ENCODE peak calls at places on chromosomes 4 and X, in nine cellular contexts. G, P, Z, S, O, V, K, D and M are unnamed samples.

GRCh38 chrX:2521092-2521926 is 20.5 kb upstream of the DHRSX start:
- DNase-seq in G (no peak), P (no peak), Z (no peak), S (no peak), O (no peak), V (no peak), K (no peak), D (peak; percentile 64), M (no peak)

GRCh38 chr4:94036964-94037363 is 170.7 kb upstream of the SMARCAD1 start:
- DNase-seq in G (no peak), P (no peak), Z (no peak), S (no peak), O (no peak), V (no peak), K (no peak), D (no peak), M (no peak)

GRCh38 chrX:106203315-106203714 is 35.2 kb downstream of the PWWP3B start:
- DNase-seq in G (no peak), P (no peak), Z (no peak), S (no peak), O (no peak), V (no peak), K (no peak), D (no peak), M (no peak)

GRCh38 chr4:132003593-132003992 is 1145.5 kb upstream of the PCDH10 start:
- DNase-seq in G (no peak), P (no peak), Z (no peak), S (no peak), O (no peak), V (no peak), K (no peak), D (no peak), M (no peak)

GRCh38 chrX:9164086-9164485 is 130.2 kb upstream of the FAM9B start:
- DNase-seq in G (no peak), P (no peak), Z (no peak), S (no peak), O (no peak), V (no peak), K (no peak), D (no peak), M (no peak)

GRCh38 chr4:118712872-118713271 is 27.7 kb downstream of the METTL14 start:
- DNase-seq in G (no peak), P (no peak), Z (no peak), S (no peak), O (no peak), V (no peak), K (no peak), D (no peak), M (no peak)

GRCh38 chr4:30719363-30720020 is 677 bp upstream of the PCDH7 start:
- DNase-seq in G (peak; percentile 83), P (no peak), Z (peak; percentile 65), S (peak; percentile 69), O (no peak), V (peak; percentile 52), K (no peak), D (peak; percentile 78), M (no peak)

GRCh38 chr4:18322111-18322510 is 300.6 kb upstream of the LCORL start:
- DNase-seq in G (no peak), P (no peak), Z (no peak), S (no peak), O (no peak), V (no peak), K (no peak), D (no peak), M (no peak)

GRCh38 chrX:149504226-149504914 is 736 bp downstream of the IDS start:
- DNase-seq in G (no peak), P (no peak), Z (peak; percentile 67), S (no peak), O (no peak), V (no peak), K (peak; percentile 53), D (peak; percentile 88), M (no peak)

GRCh38 chrX:139508099-139508498 is 22.4 kb upstream of the F9 start:
- DNase-seq in G (no peak), P (no peak), Z (no peak), S (no peak), O (no peak), V (no peak), K (no peak), D (no peak), M (no peak)

GRCh38 chr4:3668825-3669552 is 97.2 kb upstream of the ADRA2C start:
- DNase-seq in G (peak; percentile 62), P (no peak), Z (no peak), S (no peak), O (no peak), V (no peak), K (no peak), D (no peak), M (no peak)

GRCh38 chr4:16450724-16451123 is 224.5 kb upstream of the TAPT1 start:
- DNase-seq in G (no peak), P (no peak), Z (peak; percentile 8), S (no peak), O (no peak), V (no peak), K (no peak), D (no peak), M (no peak)

GRCh38 chr4:94813221-94813620 is 55.5 kb downstream of the BMPR1B start:
- DNase-seq in G (no peak), P (no peak), Z (no peak), S (no peak), O (no peak), V (no peak), K (no peak), D (no peak), M (no peak)

GRCh38 chr4:163762756-163763155 is 268.3 kb downstream of the TMA16 start:
- DNase-seq in G (no peak), P (no peak), Z (no peak), S (no peak), O (no peak), V (no peak), K (no peak), D (no peak), M (no peak)

GRCh38 chr4:137367608-137368007 is 164.7 kb downstream of the PCDH18 start:
- DNase-seq in G (no peak), P (no peak), Z (no peak), S (no peak), O (no peak), V (no peak), K (no peak), D (no peak), M (no peak)

GRCh38 chr4:87853108-87853507 is 20.3 kb downstream of the MEPE start:
- DNase-seq in G (no peak), P (peak; percentile 45), Z (peak; percentile 44), S (no peak), O (no peak), V (no peak), K (no peak), D (no peak), M (no peak)

GRCh38 chrX:29824176-29824906 is 391.0 kb upstream of the MAGEB2 start:
- DNase-seq in G (no peak), P (no peak), Z (no peak), S (no peak), O (no peak), V (no peak), K (no peak), D (no peak), M (no peak)

GRCh38 chrX:618761-619450 is 11.7 kb upstream of the SHOX start:
- DNase-seq in G (peak; percentile 64), P (no peak), Z (no peak), S (no peak), O (no peak), V (no peak), K (no peak), D (no peak), M (no peak)

GRCh38 chr4:24781999-24782745 is 13.2 kb upstream of the SOD3 start:
- DNase-seq in G (no peak), P (no peak), Z (no peak), S (peak; percentile 40), O (no peak), V (no peak), K (no peak), D (no peak), M (no peak)

GRCh38 chr4:38132140-38132673 is 172.0 kb downstream of the PTTG2 start:
- DNase-seq in G (no peak), P (no peak), Z (peak; percentile 49), S (no peak), O (no peak), V (no peak), K (no peak), D (no peak), M (no peak)
- TF ChIP-seq POLR2AphosphoS5 in G (peak; percentile 61), P (no peak), Z (no peak), S (peak; percentile 49), O (no peak), V (peak; percentile 75), K (no peak), D (no peak), M (peak; percentile 78)

GRCh38 chr4:13543091-13543581 is 1.2 kb downstream of the NKX3-2 start:
- DNase-seq in G (no peak), P (no peak), Z (peak; percentile 31), S (no peak), O (no peak), V (no peak), K (no peak), D (peak; percentile 62), M (no peak)

GRCh38 chr4:13543648-13544555 is at the start of gene NKX3-2:
- DNase-seq in G (peak; percentile 87), P (no peak), Z (peak; percentile 73), S (no peak), O (no peak), V (no peak), K (no peak), D (peak; percentile 76), M (no peak)

GRCh38 chr4:13545394-13545808 is 1.1 kb upstream of the NKX3-2 start:
- DNase-seq in G (no peak), P (no peak), Z (no peak), S (no peak), O (no peak), V (no peak), K (no peak), D (no peak), M (no peak)

GRCh38 chr4:13546374-13546854 is 2.1 kb upstream of the NKX3-2 start:
- DNase-seq in G (no peak), P (no peak), Z (peak; percentile 11), S (no peak), O (no peak), V (no peak), K (no peak), D (no peak), M (no peak)

GRCh38 chr4:13544556-13545393 is 467 bp upstream of the NKX3-2 start:
- DNase-seq in G (peak; percentile 88), P (peak; percentile 81), Z (peak; percentile 87), S (peak; percentile 39), O (no peak), V (peak; percentile 63), K (peak; percentile 93), D (peak; percentile 84), M (no peak)
- TF ChIP-seq POLR2AphosphoS5 in G (no peak), P (no peak), Z (no peak), S (peak; percentile 38), O (no peak), V (no peak), K (no peak), D (peak; percentile 66), M (no peak)

GRCh38 chr4:5528108-5528507 is 180.3 kb downstream of the EVC2 start:
- DNase-seq in G (no peak), P (no peak), Z (no peak), S (no peak), O (no peak), V (no peak), K (no peak), D (no peak), M (no peak)
- TF ChIP-seq POLR2AphosphoS5 in G (no peak), P (no peak), Z (no peak), S (no peak), O (no peak), V (no peak), K (no peak), D (no peak), M (no peak)

GRCh38 chr4:23061431-23061830 is 368.7 kb downstream of the GBA3 start:
- DNase-seq in G (no peak), P (no peak), Z (no peak), S (no peak), O (no peak), V (no peak), K (no peak), D (no peak), M (no peak)
- TF ChIP-seq POLR2AphosphoS5 in G (no peak), P (no peak), Z (no peak), S (no peak), O (no peak), V (no peak), K (no peak), D (no peak), M (no peak)